ENCODE peak calls at places on chromosomes 1 and 21, in ten cellular contexts. F, G, P, S, V, M, U, B, X and H are unnamed samples.

GRCh38 chr1:87686137-87686490 is 357.4 kb downstream of the LMO4 start:
- DNase-seq in G (no peak), S (no peak), B (no peak), X (no peak), U (no peak), M (no peak), V (no peak), F (no peak), P (no peak), H (no peak)

GRCh38 chr1:167442142-167442848 is 76.0 kb downstream of the CD247 start:
- DNase-seq in U (peak; percentile 77), S (peak; percentile 96), B (peak; percentile 92), F (no peak), V (peak; percentile 70), M (peak; percentile 93), P (peak; percentile 91), G (peak; percentile 93), X (peak; percentile 87), H (peak; percentile 74)

GRCh38 chr21:44815225-44815624 is 2.6 kb downstream of the SUMO3 start:
- DNase-seq in S (no peak), X (no peak), V (no peak), U (no peak), B (no peak), G (no peak), P (no peak), M (no peak), F (no peak), H (no peak)

GRCh38 chr1:67708606-67709005 is 23.6 kb downstream of the GADD45A start:
- DNase-seq in X (no peak), M (no peak), G (no peak), F (no peak), V (no peak), B (peak; percentile 50), S (peak; percentile 60), U (no peak), P (no peak), H (no peak)

GRCh38 chr21:31988492-31989285 is 115.9 kb downstream of the HUNK start:
- DNase-seq in X (no peak), G (no peak), S (no peak), M (no peak), F (no peak), U (no peak), P (no peak), B (no peak), V (no peak), H (no peak)

GRCh38 chr1:65036614-65037180 is 70.3 kb upstream of the JAK1 start:
- DNase-seq in U (no peak), G (no peak), X (no peak), S (no peak), V (no peak), P (no peak), F (no peak), M (no peak), B (no peak), H (no peak)

GRCh38 chr1:152220166-152221163 is 3.5 kb downstream of the HRNR start:
- DNase-seq in V (no peak), X (peak; percentile 51), B (no peak), S (no peak), P (no peak), U (no peak), M (no peak), F (no peak), G (no peak), H (no peak)

GRCh38 chr1:11321656-11322491 is 48.9 kb downstream of the UBIAD1 start:
- DNase-seq in U (no peak), V (no peak), B (no peak), P (peak; percentile 64), X (no peak), M (no peak), S (no peak), G (no peak), F (no peak), H (no peak)

GRCh38 chr1:151975311-151976014 is 18.2 kb downstream of the S100A10 start:
- DNase-seq in X (no peak), P (no peak), G (no peak), V (peak; percentile 74), F (no peak), U (no peak), S (no peak), B (no peak), M (no peak), H (no peak)

GRCh38 chr1:45644661-45645060 is 20.8 kb upstream of the CCDC17 start:
- DNase-seq in G (no peak), X (no peak), B (no peak), F (no peak), V (no peak), S (no peak), U (no peak), P (no peak), M (no peak), H (no peak)

GRCh38 chr1:107175102-107175501 is 34.3 kb downstream of the NTNG1 start:
- DNase-seq in U (no peak), B (no peak), F (no peak), G (no peak), M (no peak), V (no peak), X (no peak), P (no peak), S (no peak), H (no peak)

GRCh38 chr1:18111605-18112297 is 4.2 kb downstream of the IGSF21 start:
- DNase-seq in B (no peak), U (no peak), S (no peak), G (no peak), X (no peak), F (no peak), V (no peak), P (no peak), M (no peak), H (no peak)

GRCh38 chr1:58809327-58810040 is 25.6 kb upstream of the JUN start:
- DNase-seq in X (no peak), F (no peak), U (peak; percentile 53), S (no peak), V (peak; percentile 65), P (no peak), M (no peak), B (no peak), G (no peak), H (no peak)

GRCh38 chr1:29245876-29246275 is 9.6 kb downstream of the PTPRU start:
- DNase-seq in V (peak; percentile 51), U (no peak), X (no peak), S (peak; percentile 27), B (no peak), P (peak; percentile 68), M (no peak), F (no peak), G (no peak), H (no peak)

GRCh38 chr1:29240986-29241385 is 4.7 kb downstream of the PTPRU start:
- DNase-seq in P (no peak), G (no peak), U (no peak), B (no peak), M (peak; percentile 41), V (no peak), F (no peak), X (no peak), S (no peak), H (no peak)

GRCh38 chr1:29243023-29243862 is 6.9 kb downstream of the PTPRU start:
- DNase-seq in B (no peak), X (no peak), P (no peak), G (no peak), U (no peak), V (no peak), S (no peak), F (no peak), M (no peak), H (no peak)

GRCh38 chr1:29245261-29245660 is 8.9 kb downstream of the PTPRU start:
- DNase-seq in B (no peak), G (no peak), P (no peak), S (no peak), U (no peak), V (no peak), X (no peak), F (no peak), M (no peak), H (no peak)

GRCh38 chr1:29243863-29244185 is 7.5 kb downstream of the PTPRU start:
- DNase-seq in X (no peak), P (no peak), B (no peak), M (no peak), U (no peak), S (no peak), V (no peak), F (no peak), G (no peak), H (no peak)
- H3K4me1 ChIP-seq in X (peaks cover 2% of the 10 kb centered on the region), P (peaks cover 6% of the 10 kb centered on the region), B (no peaks in the 10 kb centered on the region), M (no peaks in the 10 kb centered on the region), U (no peaks in the 10 kb centered on the region), S (no peaks in the 10 kb centered on the region), V (peaks cover 56% of the 10 kb centered on the region), F (no peaks in the 10 kb centered on the region), G (peaks cover 17% of the 10 kb centered on the region), H (peaks cover 8% of the 10 kb centered on the region)

DNA sequence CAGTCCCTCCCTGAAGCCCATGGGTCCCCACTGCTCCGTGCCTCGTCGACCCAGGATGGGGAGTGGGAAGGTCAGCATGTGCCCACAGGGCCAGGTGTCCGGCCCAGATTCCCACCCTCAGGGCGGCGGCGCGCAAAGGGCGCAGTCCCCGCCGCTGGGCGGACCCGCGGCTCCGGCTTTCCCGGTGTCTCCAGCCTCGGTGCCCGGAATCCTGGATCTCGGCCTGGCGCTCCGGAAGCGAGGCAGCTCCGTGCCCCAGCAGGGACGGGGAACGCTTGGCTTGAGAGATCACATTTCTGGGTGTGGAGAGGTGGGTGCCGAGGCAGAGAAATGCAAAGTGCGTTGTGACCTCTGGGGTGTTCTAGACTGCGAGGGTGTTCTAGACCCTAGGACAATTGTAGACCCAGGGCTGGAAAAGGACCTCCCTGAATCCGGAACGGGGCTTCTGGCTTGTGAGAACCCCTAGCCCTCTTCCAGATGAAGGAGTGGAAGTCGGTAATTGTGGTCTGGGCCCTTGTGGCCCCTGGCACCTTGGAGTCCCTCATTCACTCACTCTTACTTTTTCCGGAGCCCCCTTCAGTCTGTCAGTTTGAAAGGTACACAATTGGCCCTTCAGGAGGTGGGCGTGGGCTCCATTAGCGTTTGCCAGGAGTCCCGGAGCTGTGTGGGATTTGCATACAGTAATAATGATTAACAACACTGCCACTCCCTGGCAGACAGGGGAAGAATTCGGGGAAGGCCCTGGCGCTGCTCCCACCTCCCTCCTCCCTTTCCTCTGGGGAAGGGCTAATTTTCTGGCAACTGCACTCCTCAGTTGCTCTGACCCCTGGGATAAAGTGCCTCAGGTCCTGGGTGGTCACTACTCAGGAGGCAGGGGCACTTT is 1.7 kb upstream of the KCND3 start:
- DNase-seq in P (peak; percentile 69), G (peak; percentile 14), U (peak; percentile 38), M (peak; percentile 38), V (peak; percentile 11), B (peak; percentile 86), X (peak; percentile 77), S (peak; percentile 72), F (no peak), H (no peak)
- TF ChIP-seq EP300 in P (no peak), G (no peak), U (no peak), M (no peak), V (no peak), B (no peak), X (no peak), S (no peak), F (peak; percentile 35), H (no peak)

GRCh38 chr1:206941766-206942418 is 4.4 kb downstream of the PIGR start:
- DNase-seq in B (peak; percentile 71), V (no peak), U (no peak), G (no peak), F (no peak), M (peak; percentile 50), X (no peak), S (peak; percentile 83), P (no peak), H (no peak)
- H3K4me1 ChIP-seq in B (peaks cover 22% of the 10 kb centered on the region), V (peaks cover 10% of the 10 kb centered on the region), U (no peaks in the 10 kb centered on the region), G (peaks cover 5% of the 10 kb centered on the region), F (no peaks in the 10 kb centered on the region), M (peaks cover 25% of the 10 kb centered on the region), X (peaks cover 7% of the 10 kb centered on the region), S (peaks cover 3% of the 10 kb centered on the region), P (no peaks in the 10 kb centered on the region), H (no peaks in the 10 kb centered on the region)

GRCh38 chr1:4585216-4585615 is 69.2 kb upstream of the AJAP1 start:
- DNase-seq in V (no peak), S (no peak), U (no peak), X (no peak), M (peak; percentile 79), G (peak; percentile 29), F (no peak), P (peak; percentile 50), B (no peak), H (no peak)
- TF ChIP-seq EP300 in V (no peak), S (no peak), U (no peak), X (no peak), M (no peak), G (no peak), F (no peak), P (no peak), B (no peak), H (no peak)